ENCODE peak calls at places on chromosome X, in five cellular contexts. O, N, Q, C and I are unnamed samples.
A peak's percentile ranks its signal among the peaks of the same experiment; 100 is the strongest.

GRCh38 chrX:154506483-154507332 is 9.3 kb downstream of the FAM3A start:
- ATAC-seq in N (no peak), C (peak; percentile 7), Q (no peak), O (no peak), I (no peak)

GRCh38 chrX:24200133-24200532 is 50.6 kb downstream of the ZFX start:
- ATAC-seq in O (no peak), C (no peak), N (no peak), Q (no peak), I (no peak)

GRCh38 chrX:81257817-81258216 is 55.9 kb downstream of the SH3BGRL start:
- ATAC-seq in N (no peak), C (no peak), O (no peak), Q (no peak), I (no peak)

GRCh38 chrX:56281789-56282188 is 49.6 kb downstream of the KLF8 start:
- ATAC-seq in Q (no peak), N (peak; percentile 70), C (no peak), O (no peak), I (no peak)

GRCh38 chrX:154486052-154486395 is 391 bp downstream of the UBL4A start:
- ATAC-seq in C (no peak), Q (peak; percentile 4), O (peak; percentile 7), N (no peak), I (no peak)

GRCh38 chrX:56764975-56765791 is 36.1 kb downstream of the NBDY start:
- ATAC-seq in C (no peak), O (peak; percentile 19), Q (peak; percentile 43), N (no peak), I (peak; percentile 59)

GRCh38 chrX:76454456-76454927 is 27.0 kb downstream of the MAGEE1 start:
- ATAC-seq in Q (no peak), O (no peak), C (no peak), N (peak; percentile 81), I (no peak)

GRCh38 chrX:138128025-138128671 is 562.2 kb downstream of the ZIC3 start:
- ATAC-seq in O (no peak), C (peak; percentile 51), N (peak; percentile 80), Q (no peak), I (no peak)

GRCh38 chrX:65644621-65645287 is 22.7 kb upstream of the MSN start:
- ATAC-seq in N (peak; percentile 96), Q (no peak), O (no peak), C (peak; percentile 99), I (no peak)

GRCh38 chrX:71107762-71108360 is 1.3 kb upstream of the CXorf65 start:
- ATAC-seq in O (no peak), Q (peak; percentile 31), C (no peak), N (no peak), I (no peak)

GRCh38 chrX:140090800-140091275 is 125.5 kb upstream of the CXorf66 start:
- ATAC-seq in C (no peak), Q (no peak), N (no peak), O (no peak), I (peak; percentile 8)

GRCh38 chrX:112832481-112833095 is 8.0 kb downstream of the AMOT start:
- ATAC-seq in N (no peak), Q (no peak), O (no peak), C (no peak), I (no peak)

GRCh38 chrX:102720237-102721168 is at the start of gene GPRASP3:
- ATAC-seq in O (peak; percentile 93), Q (peak; percentile 100), N (peak; percentile 99), C (peak; percentile 96), I (peak; percentile 82)

GRCh38 chrX:5733483-5733882 is 495.2 kb downstream of the NLGN4X start:
- ATAC-seq in C (no peak), N (no peak), O (no peak), Q (no peak), I (no peak)

GRCh38 chrX:118528089-118528753 is 32.6 kb downstream of the DOCK11 start:
- ATAC-seq in C (no peak), O (peak; percentile 71), N (no peak), Q (peak; percentile 82), I (peak; percentile 86)

GRCh38 chrX:27236681-27237080 is 226.5 kb downstream of the PPP4R3C start:
- ATAC-seq in C (no peak), N (no peak), Q (no peak), O (no peak), I (no peak)

GRCh38 chrX:53639257-53639656 is 47.3 kb downstream of the HUWE1 start:
- ATAC-seq in C (no peak), N (no peak), Q (no peak), O (no peak), I (no peak)

GRCh38 chrX:38516196-38516595 is 45.1 kb upstream of the TSPAN7 start:
- ATAC-seq in O (no peak), C (no peak), N (no peak), Q (no peak), I (no peak)

GRCh38 chrX:110032534-110033161 is 29.7 kb downstream of the TMEM164 start:
- ATAC-seq in C (no peak), N (no peak), Q (no peak), O (no peak), I (no peak)

GRCh38 chrX:120749141-120749846 is 119.4 kb upstream of the C1GALT1C1 start:
- ATAC-seq in Q (no peak), C (no peak), O (no peak), N (no peak), I (peak; percentile 81)

GRCh38 chrX:110123331-110123782 is 120.4 kb downstream of the TMEM164 start:
- ATAC-seq in Q (no peak), C (no peak), O (no peak), N (no peak), I (no peak)

GRCh38 chrX:50953832-50954231 is 43.3 kb downstream of the BMP15 start:
- ATAC-seq in O (no peak), C (no peak), Q (no peak), N (no peak), I (no peak)

GRCh38 chrX:130013661-130014060 is 31.2 kb downstream of the BCORL1 start:
- ATAC-seq in O (no peak), Q (no peak), N (no peak), C (no peak), I (no peak)

GRCh38 chrX:413322-414201 is 26.9 kb upstream of the PPP2R3B start:
- ATAC-seq in Q (no peak), N (no peak), C (peak; percentile 91), O (no peak), I (no peak)

GRCh38 chrX:74535211-74535621 is 79.2 kb downstream of the RLIM start:
- ATAC-seq in N (peak; percentile 65), C (peak; percentile 16), O (no peak), Q (no peak), I (no peak)

GRCh38 chrX:65637335-65637734 is 30.1 kb upstream of the MSN start:
- ATAC-seq in C (no peak), N (no peak), O (no peak), Q (no peak), I (no peak)

GRCh38 chrX:68061206-68061535 is 372.1 kb downstream of the OPHN1 start:
- ATAC-seq in Q (no peak), N (no peak), O (no peak), C (no peak), I (no peak)

GRCh38 chrX:34873500-34874225 is 68.9 kb upstream of the FAM47B start:
- ATAC-seq in O (no peak), N (no peak), Q (no peak), C (no peak), I (no peak)